ENCODE peak calls at places on chromosome 10, in seven cellular contexts. Q is SK-N-SH, W is HCT116, X is HepG2, P is H1, F is GM12878, U is K562. K is an unnamed sample.
A peak's percentile ranks its signal among the peaks of the same experiment; 100 is the strongest.

GRCh38 chr10:33655165-33655815 is 320.8 kb upstream of the NRP1 start:
- DNase-seq in X (no peak), U (no peak), P (no peak), F (no peak), Q (no peak), W (no peak), K (no peak)

GRCh38 chr10:30374353-30374752 is 25.3 kb upstream of the MTPAP start:
- DNase-seq in X (peak; percentile 27), W (no peak), U (peak; percentile 79), P (no peak), Q (no peak), F (no peak), K (peak; percentile 88)

GRCh38 chr10:77034795-77035194 is 602.8 kb downstream of the KCNMA1 start:
- DNase-seq in W (no peak), Q (no peak), F (no peak), X (no peak), P (no peak), U (no peak), K (no peak)

GRCh38 chr10:43138757-43139241 is 554 bp downstream of the CSGALNACT2 start:
- DNase-seq in X (no peak), W (no peak), F (no peak), Q (peak; percentile 67), P (no peak), U (peak; percentile 41), K (peak; percentile 38)

GRCh38 chr10:35607475-35608316 is 2.6 kb downstream of the GJD4 start:
- DNase-seq in W (no peak), X (no peak), U (no peak), Q (peak; percentile 71), P (no peak), F (no peak), K (no peak)

GRCh38 chr10:73771722-73772279 is 10.0 kb upstream of the CHCHD1 start:
- DNase-seq in F (no peak), X (peak; percentile 27), W (peak; percentile 48), Q (no peak), P (no peak), U (peak; percentile 42), K (no peak)

GRCh38 chr10:92387289-92387940 is 96.4 kb downstream of the MARCHF5 start:
- DNase-seq in Q (peak; percentile 29), W (peak; percentile 62), F (no peak), P (peak; percentile 71), U (peak; percentile 91), X (peak; percentile 65), K (peak; percentile 35)

GRCh38 chr10:121595806-121596667 is 2.2 kb downstream of the FGFR2 start:
- DNase-seq in W (no peak), X (no peak), U (no peak), Q (no peak), P (no peak), F (no peak), K (peak; percentile 31)

GRCh38 chr10:95560288-95561199 is 627 bp downstream of the SORBS1 start:
- DNase-seq in X (no peak), U (peak; percentile 35), F (no peak), P (no peak), W (no peak), Q (peak; percentile 69), K (peak; percentile 78)

GRCh38 chr10:114061148-114061547 is 17.5 kb downstream of the ADRB1 start:
- DNase-seq in W (no peak), Q (no peak), X (no peak), P (no peak), F (no peak), U (no peak), K (no peak)

GRCh38 chr10:130018253-130018652 is 54.2 kb upstream of the EBF3 start:
- DNase-seq in P (peak; percentile 13), W (no peak), U (no peak), F (no peak), X (no peak), Q (no peak), K (no peak)

GRCh38 chr10:89476676-89477075 is 58.7 kb downstream of the SLC16A12 start:
- DNase-seq in Q (no peak), F (no peak), P (no peak), W (no peak), X (peak; percentile 39), U (no peak), K (peak; percentile 35)

GRCh38 chr10:98861962-98862361 is 373.7 kb downstream of the HPSE2 start:
- DNase-seq in W (no peak), F (no peak), P (no peak), Q (peak; percentile 33), X (no peak), U (no peak), K (no peak)

GRCh38 chr10:72612203-72612826 is 13.6 kb downstream of the MICU1 start:
- DNase-seq in U (no peak), X (no peak), Q (peak; percentile 46), P (no peak), W (no peak), F (no peak), K (no peak)

DNA sequence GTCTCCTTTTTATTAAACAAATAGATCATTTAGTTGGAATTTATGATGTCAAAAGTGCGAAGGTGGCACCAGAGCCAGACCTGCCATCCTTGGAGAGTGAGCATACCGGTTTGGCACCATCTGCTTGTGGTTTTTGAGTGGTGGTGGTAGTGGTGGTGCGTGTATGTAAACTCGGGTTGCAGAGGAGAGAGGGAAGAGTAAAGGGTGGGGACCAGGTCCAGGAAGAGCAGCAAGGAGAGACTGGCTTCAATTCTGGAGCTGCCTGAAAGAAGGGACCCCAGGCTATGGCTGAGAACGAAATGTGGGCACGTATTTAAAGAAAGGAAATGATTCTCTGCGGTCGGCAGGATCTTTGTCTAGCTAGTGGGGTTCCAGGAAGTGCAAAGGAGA is 547 bp upstream of the GOLGA7B start:
- DNase-seq in X (no peak), U (no peak), P (no peak), Q (peak; percentile 62), W (no peak), F (no peak), K (peak; percentile 85)
- TF ChIP-seq JUND in X (no peak), U (no peak), P (no peak), Q (no peak), W (no peak), F (no peak), K (no peak)

DNA sequence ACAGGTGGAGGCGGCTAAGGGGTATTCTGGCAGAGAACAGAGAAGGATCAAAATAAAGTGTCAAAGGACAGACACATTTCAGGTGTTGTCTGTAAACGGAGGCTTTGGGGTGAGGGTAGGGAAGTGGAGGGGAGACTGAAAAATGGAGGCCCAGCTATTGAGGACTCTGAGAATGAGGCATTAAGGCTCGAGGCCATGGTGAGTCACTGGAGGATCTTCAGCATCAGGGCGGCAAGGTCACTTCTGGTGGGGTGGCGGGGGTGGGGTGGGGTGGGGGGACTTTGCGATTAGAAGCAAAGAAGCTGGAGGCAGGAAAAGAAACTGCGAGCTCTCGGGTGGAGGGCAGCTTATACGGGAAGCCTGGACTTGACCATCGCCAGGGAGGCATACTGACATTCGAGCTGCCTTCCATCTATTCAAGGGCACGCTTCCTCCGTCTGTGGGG is 58.4 kb upstream of the PCGF5 start:
- DNase-seq in Q (no peak), U (peak; percentile 24), W (no peak), X (peak; percentile 6), P (no peak), F (no peak), K (no peak)
- TF ChIP-seq JUND in Q (no peak), U (peak; percentile 43), W (no peak), X (no peak), P (no peak), F (no peak), K (no peak)

GRCh38 chr10:84232376-84232775 is 7.0 kb upstream of the LRIT2 start:
- DNase-seq in P (no peak), U (no peak), Q (no peak), X (no peak), W (no peak), F (no peak), K (no peak)

GRCh38 chr10:84227810-84228209 is 2.5 kb upstream of the LRIT2 start:
- DNase-seq in P (no peak), U (no peak), X (no peak), Q (no peak), F (no peak), W (no peak), K (no peak)

GRCh38 chr10:84226616-84227015 is 1.3 kb upstream of the LRIT2 start:
- DNase-seq in P (no peak), W (no peak), X (no peak), U (no peak), F (no peak), Q (no peak), K (no peak)

GRCh38 chr10:84233940-84234339 is 7.4 kb downstream of the LRIT1 start:
- DNase-seq in F (no peak), Q (no peak), W (no peak), P (no peak), U (no peak), X (no peak), K (no peak)

GRCh38 chr10:84230359-84230758 is 5.0 kb upstream of the LRIT2 start:
- DNase-seq in P (no peak), X (no peak), Q (no peak), U (no peak), W (no peak), F (no peak), K (no peak)
- TF ChIP-seq JUND in P (no peak), X (no peak), Q (no peak), U (no peak), W (no peak), F (no peak), K (no peak)

GRCh38 chr10:50582061-50582460 is 41.7 kb downstream of the SGMS1 start:
- DNase-seq in F (no peak), U (no peak), P (no peak), W (no peak), Q (no peak), X (no peak), K (no peak)
- TF ChIP-seq JUND in F (no peak), U (no peak), P (no peak), W (no peak), Q (no peak), X (no peak), K (no peak)

K was measured in T47D.